ENCODE peak calls at places on chromosomes 12 and 14, in seven cellular contexts. D is endodermal cell, N is fibroblast of mammary gland, K is lower leg skin, Z is cardiac muscle cell, W is fibroblast of lung, H is activated B cell treated with CpG ODN at 0.5 μM for 24 hours. L is an unnamed sample.

GRCh38 chr14:51094282-51094821 is 553 bp downstream of the TRIM9 start:
- DNase-seq in D (peak; percentile 73), N (no peak), K (no peak), Z (no peak), W (peak; percentile 7), H (peak; percentile 35), L (peak; percentile 16)

GRCh38 chr12:105220929-105221290 is 15.1 kb downstream of the APPL2 start:
- DNase-seq in D (no peak), N (no peak), K (no peak), Z (no peak), W (no peak), H (no peak), L (no peak)

GRCh38 chr12:102527256-102527720 is 46.9 kb upstream of the IGF1 start:
- DNase-seq in D (no peak), N (peak; percentile 87), K (no peak), Z (peak; percentile 63), W (peak; percentile 79), H (no peak), L (no peak)

GRCh38 chr14:55588259-55588699 is 8.3 kb downstream of the KTN1 start:
- DNase-seq in D (no peak), N (peak; percentile 66), K (no peak), Z (no peak), W (peak; percentile 59), H (no peak), L (no peak)

GRCh38 chr12:95805864-95806669 is 15.5 kb upstream of the NTN4 start:
- DNase-seq in D (no peak), N (peak; percentile 100), K (peak; percentile 80), Z (peak; percentile 70), W (peak; percentile 97), H (no peak), L (no peak)

GRCh38 chr14:105710119-105711057 is 184.0 kb downstream of the TMEM121 start:
- DNase-seq in D (peak; percentile 27), N (no peak), K (no peak), Z (no peak), W (no peak), H (no peak), L (no peak)

GRCh38 chr14:68682166-68683103 is 110.4 kb downstream of the ZFP36L1 start:
- DNase-seq in D (no peak), N (peak; percentile 99), K (peak; percentile 83), Z (peak; percentile 98), W (peak; percentile 97), H (no peak), L (no peak)

GRCh38 chr12:132986885-132987225 is 688 bp downstream of the ZNF26 start:
- DNase-seq in D (no peak), N (no peak), K (no peak), Z (peak; percentile 12), W (peak; percentile 31), H (no peak), L (no peak)

GRCh38 chr14:67442139-67442906 is 30.4 kb upstream of the PLEK2 start:
- DNase-seq in D (peak; percentile 42), N (no peak), K (no peak), Z (no peak), W (no peak), H (no peak), L (no peak)

GRCh38 chr14:89237923-89238529 is 179.0 kb downstream of the FOXN3 start:
- DNase-seq in D (peak; percentile 54), N (peak; percentile 29), K (no peak), Z (peak; percentile 41), W (no peak), H (no peak), L (no peak)

GRCh38 chr14:93035917-93036651 is 79.6 kb downstream of the ITPK1 start:
- DNase-seq in D (no peak), N (peak; percentile 19), K (no peak), Z (peak; percentile 76), W (peak; percentile 34), H (no peak), L (peak; percentile 59)

GRCh38 chr12:11967356-11968040 is 103.2 kb upstream of the BCL2L14 start:
- DNase-seq in D (peak; percentile 38), N (no peak), K (no peak), Z (peak; percentile 15), W (peak; percentile 58), H (no peak), L (no peak)

GRCh38 chr14:54211562-54212308 is 185.1 kb upstream of the CDKN3 start:
- DNase-seq in D (no peak), N (peak; percentile 87), K (no peak), Z (peak; percentile 94), W (peak; percentile 96), H (no peak), L (no peak)

GRCh38 chr12:28578833-28579252 is 388.6 kb downstream of the CCDC91 start:
- DNase-seq in D (no peak), N (peak; percentile 46), K (no peak), Z (peak; percentile 30), W (peak; percentile 60), H (no peak), L (no peak)

GRCh38 chr14:52834440-52834842 is 43.0 kb upstream of the GNPNAT1 start:
- DNase-seq in D (no peak), N (peak; percentile 85), K (no peak), Z (peak; percentile 75), W (peak; percentile 85), H (no peak), L (no peak)

GRCh38 chr12:56216461-56216860 is 5.3 kb downstream of the RNF41 start:
- DNase-seq in D (no peak), N (no peak), K (no peak), Z (no peak), W (no peak), H (no peak), L (no peak)

GRCh38 chr14:95167177-95167576 is 9.8 kb upstream of the DICER1 start:
- DNase-seq in D (no peak), N (no peak), K (no peak), Z (no peak), W (no peak), H (no peak), L (no peak)

GRCh38 chr12:127728285-127728684 is 538.7 kb upstream of the TMEM132C start:
- DNase-seq in D (no peak), N (no peak), K (no peak), Z (no peak), W (peak; percentile 29), H (no peak), L (no peak)

GRCh38 chr12:23906329-23906728 is 43.1 kb downstream of the SOX5 start:
- DNase-seq in D (peak; percentile 76), N (peak; percentile 28), K (no peak), Z (peak; percentile 62), W (peak; percentile 95), H (no peak), L (no peak)

GRCh38 chr12:116415408-116416108 is 138.1 kb upstream of the MED13L start:
- DNase-seq in D (no peak), N (no peak), K (no peak), Z (no peak), W (no peak), H (no peak), L (no peak)

GRCh38 chr12:116418551-116418950 is 140.6 kb upstream of the MAP1LC3B2 start:
- DNase-seq in D (no peak), N (no peak), K (no peak), Z (no peak), W (no peak), H (no peak), L (no peak)

GRCh38 chr12:116411977-116412376 is 134.5 kb upstream of the MED13L start:
- DNase-seq in D (no peak), N (peak; percentile 35), K (no peak), Z (no peak), W (no peak), H (no peak), L (no peak)

GRCh38 chr12:116414891-116415290 is 137.4 kb upstream of the MED13L start:
- DNase-seq in D (no peak), N (no peak), K (no peak), Z (no peak), W (no peak), H (no peak), L (no peak)

DNA sequence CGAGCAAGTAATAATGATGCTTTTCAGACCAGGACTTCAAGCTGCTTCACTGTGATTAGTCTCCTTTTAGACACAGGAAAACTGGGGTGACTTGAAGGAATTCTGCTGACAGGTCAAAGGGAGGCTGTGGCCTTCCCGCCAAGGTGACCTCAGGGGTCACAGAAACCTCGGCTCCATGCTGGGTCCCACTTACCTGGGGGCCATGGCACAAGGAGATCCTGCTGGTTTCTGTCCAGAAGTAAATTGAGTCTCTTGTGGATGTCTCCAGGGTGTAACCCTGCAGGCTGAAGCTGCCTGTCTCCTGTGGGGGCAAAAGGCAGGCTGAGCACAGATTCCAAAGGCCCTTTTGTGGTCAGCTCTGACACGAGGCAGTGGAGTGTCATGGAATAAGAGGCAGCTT is 138.7 kb upstream of the MED13L start:
- DNase-seq in D (no peak), N (no peak), K (no peak), Z (no peak), W (no peak), H (no peak), L (no peak)
- TF ChIP-seq CTCF in D (no peak), N (no peak), K (no peak), Z (no peak), W (no peak), H (no peak), L (no peak)

GRCh38 chr12:130196827-130197226 is 34.6 kb downstream of the FZD10 start:
- DNase-seq in D (peak; percentile 48), N (no peak), K (no peak), Z (no peak), W (no peak), H (no peak), L (no peak)
- TF ChIP-seq CTCF in D (peak; percentile 42), N (no peak), K (no peak), Z (no peak), W (no peak), H (no peak), L (no peak)

DNA sequence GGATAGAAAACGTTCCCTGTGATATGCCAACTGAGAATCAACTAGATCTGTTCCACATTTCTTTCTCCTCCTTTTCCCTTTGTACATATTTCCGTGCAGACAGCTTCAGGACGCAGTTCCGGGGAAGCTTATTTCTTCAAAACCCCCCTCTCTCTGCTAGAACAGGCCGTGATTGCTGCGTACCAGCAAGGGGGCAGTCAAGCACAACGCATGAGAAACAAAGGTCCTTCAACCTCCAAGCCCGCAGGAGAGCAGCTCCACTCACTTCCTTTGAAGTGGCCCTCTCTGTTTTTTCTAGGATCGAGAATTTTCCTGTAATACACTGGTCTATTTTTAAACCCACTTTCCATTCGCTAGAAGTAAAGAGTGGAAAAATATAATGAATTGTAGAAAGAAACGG is 80.8 kb downstream of the ZNF664 start:
- DNase-seq in D (peak; percentile 91), N (peak; percentile 61), K (no peak), Z (peak; percentile 89), W (peak; percentile 75), H (no peak), L (no peak)
- TF ChIP-seq CTCF in D (peak; percentile 86), N (peak; percentile 57), K (no peak), Z (peak; percentile 86), W (peak; percentile 56), H (no peak), L (no peak)

GRCh38 chr12:123898673-123899072 is 74.0 kb downstream of the CCDC92 start:
- DNase-seq in D (peak; percentile 69), N (no peak), K (no peak), Z (no peak), W (no peak), H (no peak), L (no peak)

GRCh38 chr12:123895477-123895876 is 77.2 kb downstream of the CCDC92 start:
- DNase-seq in D (no peak), N (no peak), K (no peak), Z (no peak), W (no peak), H (no peak), L (no peak)

GRCh38 chr12:123899368-123899767 is 73.3 kb downstream of the CCDC92 start:
- DNase-seq in D (no peak), N (no peak), K (no peak), Z (no peak), W (no peak), H (no peak), L (no peak)

GRCh38 chr12:123896786-123897185 is 75.8 kb downstream of the CCDC92 start:
- DNase-seq in D (no peak), N (peak; percentile 77), K (peak; percentile 25), Z (peak; percentile 78), W (no peak), H (no peak), L (no peak)

GRCh38 chr12:123897221-123897620 is 75.4 kb downstream of the CCDC92 start:
- DNase-seq in D (no peak), N (peak; percentile 80), K (no peak), Z (peak; percentile 48), W (peak; percentile 82), H (no peak), L (no peak)
- TF ChIP-seq CTCF in D (no peak), N (no peak), K (no peak), Z (no peak), W (no peak), H (no peak), L (no peak)